ENCODE peak calls at places on chromosomes 11 and 22, in six cellular contexts. Y is mesendoderm, J is trophoblast cell, N is neuronal stem cell, F is IMR-90, L is H1. Z is an unnamed sample.

GRCh38 chr11:126129681-126130671 is 67.3 kb upstream of the CDON start:
- DNase-seq in Y (no peak), J (peak), N (no peak), F (peak), L (no peak), Z (peak)

GRCh38 chr11:71484248-71485062 is 31.5 kb downstream of the NADSYN1 start:
- DNase-seq in Y (no peak), J (no peak), N (no peak), F (no peak), L (no peak), Z (no peak)

GRCh38 chr11:126355324-126355925 is at the start of gene ST3GAL4:
- DNase-seq in Y (peak), J (peak), N (peak), F (peak), L (peak), Z (peak)

GRCh38 chr11:27319065-27319464 is 44.0 kb downstream of the CCDC34 start:
- DNase-seq in Y (peak), J (no peak), N (no peak), F (peak), L (no peak), Z (peak)

GRCh38 chr11:35622070-35622469 is 3.8 kb downstream of the FJX1 start:
- DNase-seq in Y (peak), J (peak), N (no peak), F (peak), L (no peak), Z (peak)

GRCh38 chr11:72525466-72525865 is 91.1 kb upstream of the CLPB start:
- DNase-seq in Y (peak), J (no peak), N (no peak), F (no peak), L (no peak), Z (no peak)

GRCh38 chr11:125165111-125165663 is 636 bp downstream of the PKNOX2 start:
- DNase-seq in Y (peak), J (peak), N (peak), F (peak), L (no peak), Z (peak)

GRCh38 chr11:93652161-93652597 is 9.3 kb upstream of the CEP295 start:
- DNase-seq in Y (peak), J (peak), N (peak), F (peak), L (no peak), Z (peak)

GRCh38 chr22:50573491-50574382 is 4.5 kb downstream of the CPT1B start:
- DNase-seq in Y (no peak), J (no peak), N (no peak), F (no peak), L (no peak), Z (no peak)

GRCh38 chr22:45491841-45492240 is 10.8 kb upstream of the FBLN1 start:
- DNase-seq in Y (no peak), J (peak), N (no peak), F (no peak), L (no peak), Z (peak)

GRCh38 chr11:113162590-113162961 is 151.8 kb upstream of the TTC12 start:
- DNase-seq in Y (no peak), J (peak), N (no peak), F (no peak), L (no peak), Z (no peak)

GRCh38 chr11:60155928-60156327 is 27.0 kb downstream of the MS4A6A start:
- DNase-seq in Y (peak), J (no peak), N (no peak), F (no peak), L (no peak), Z (no peak)

GRCh38 chr11:1129143-1129665 is 28.5 kb upstream of the MUC5AC start:
- DNase-seq in Y (no peak), J (no peak), N (no peak), F (no peak), L (no peak), Z (no peak)

GRCh38 chr11:8296872-8297271 is 33.2 kb upstream of the LMO1 start:
- DNase-seq in Y (no peak), J (no peak), N (no peak), F (no peak), L (no peak), Z (no peak)

GRCh38 chr11:40877256-40877655 is 582.2 kb downstream of the LRRC4C start:
- DNase-seq in Y (peak), J (peak), N (no peak), F (no peak), L (no peak), Z (no peak)

GRCh38 chr11:103585401-103585800 is 451.0 kb upstream of the DDI1 start:
- DNase-seq in Y (no peak), J (peak), N (no peak), F (no peak), L (no peak), Z (no peak)

GRCh38 chr11:128450882-128451647 is 136.3 kb downstream of the ETS1 start:
- DNase-seq in Y (no peak), J (no peak), N (no peak), F (no peak), L (no peak), Z (no peak)

GRCh38 chr11:46554205-46555162 is 39.3 kb downstream of the AMBRA1 start:
- DNase-seq in Y (peak), J (peak), N (no peak), F (peak), L (no peak), Z (peak)

GRCh38 chr11:69640260-69640994 is 529 bp upstream of the CCND1 start:
- DNase-seq in Y (no peak), J (no peak), N (no peak), F (no peak), L (no peak), Z (peak)

GRCh38 chr22:31929126-31929928 is 15.0 kb upstream of the YWHAH start:
- DNase-seq in Y (no peak), J (no peak), N (no peak), F (peak), L (no peak), Z (peak)

GRCh38 chr22:24200616-24201212 is 19.4 kb downstream of the SUSD2 start:
- DNase-seq in Y (peak), J (peak), N (no peak), F (peak), L (no peak), Z (peak)

GRCh38 chr11:11735586-11735985 is 106.2 kb upstream of the USP47 start:
- DNase-seq in Y (peak), J (no peak), N (no peak), F (no peak), L (peak), Z (no peak)

GRCh38 chr11:72072348-72072747 is 8.0 kb downstream of the NUMA1 start:
- DNase-seq in Y (peak), J (peak), N (no peak), F (peak), L (no peak), Z (peak)

GRCh38 chr11:9203715-9204311 is 61.3 kb downstream of the DENND5A start:
- DNase-seq in Y (peak), J (no peak), N (no peak), F (no peak), L (no peak), Z (no peak)

GRCh38 chr22:40728731-40729189 is 49.5 kb downstream of the MCHR1 start:
- DNase-seq in Y (peak), J (peak), N (no peak), F (no peak), L (no peak), Z (peak)

GRCh38 chr11:72758690-72759389 is 6.6 kb upstream of the ARAP1 start:
- DNase-seq in Y (no peak), J (peak), N (no peak), F (peak), L (no peak), Z (peak)

DNA sequence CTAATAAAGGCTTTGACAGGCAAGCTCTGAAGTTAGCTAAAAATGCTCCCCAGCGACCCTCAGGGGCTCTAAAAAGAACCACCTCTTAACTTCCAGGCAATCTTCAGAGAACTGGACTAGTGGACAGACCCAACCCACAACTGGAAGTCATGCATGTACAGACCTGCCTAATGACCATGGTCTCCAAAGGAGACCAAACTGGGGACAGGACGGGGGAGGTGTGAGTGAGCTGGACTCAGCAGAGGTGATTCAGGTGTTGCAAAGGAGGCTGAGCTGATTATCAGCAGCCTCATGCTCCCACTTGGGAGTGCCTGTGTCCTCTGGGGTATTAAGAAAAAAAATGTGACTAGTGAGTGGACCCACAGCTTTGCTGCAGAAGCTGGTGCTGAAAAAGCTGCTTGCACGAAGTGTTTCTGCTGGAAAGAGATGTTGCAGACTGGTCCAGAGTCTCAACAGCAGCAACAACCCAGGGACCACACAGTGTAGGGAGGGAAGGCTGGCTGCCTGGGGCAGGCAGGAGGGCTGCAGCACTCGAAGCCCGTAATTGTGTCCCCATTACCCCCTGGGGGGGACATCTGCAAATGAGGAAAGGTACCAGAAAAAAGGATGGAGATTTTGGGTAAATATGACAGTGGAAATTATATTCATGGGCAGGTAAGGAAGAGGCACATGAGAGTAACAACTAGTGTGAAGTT is 35.3 kb downstream of the PITPNB start:
- DNase-seq in Y (no peak), J (no peak), N (no peak), F (no peak), L (no peak), Z (no peak)
- H3K4me3 ChIP-seq in Y (no peak), J (no peak), N (no peak), F (no peak), L (no peak), Z (no peak)

GRCh38 chr11:95789506-95790122 is at the start of gene FAM76B:
- DNase-seq in Y (peak), J (peak), N (peak), F (peak), L (peak), Z (peak)
- H4K8ac ChIP-seq in Y (peak), J (peak), N (peak), F (peak), L (peak), Z (peak)

GRCh38 chr11:78349614-78350013 is 68.0 kb downstream of the GAB2 start:
- DNase-seq in Y (no peak), J (no peak), N (no peak), F (peak), L (no peak), Z (no peak)

GRCh38 chr11:78351979-78352731 is 65.5 kb downstream of the GAB2 start:
- DNase-seq in Y (peak), J (peak), N (no peak), F (no peak), L (no peak), Z (peak)

GRCh38 chr11:78351193-78351592 is 66.4 kb downstream of the GAB2 start:
- DNase-seq in Y (no peak), J (no peak), N (no peak), F (no peak), L (no peak), Z (no peak)

GRCh38 chr11:78350101-78350645 is 67.4 kb downstream of the GAB2 start:
- DNase-seq in Y (peak), J (no peak), N (no peak), F (peak), L (no peak), Z (peak)

GRCh38 chr11:78350646-78351165 is 66.9 kb downstream of the GAB2 start:
- DNase-seq in Y (no peak), J (peak), N (no peak), F (peak), L (no peak), Z (peak)
- H3K4me3 ChIP-seq in Y (no peak), J (no peak), N (peak), F (peak), L (no peak), Z (no peak)

GRCh38 chr11:45483361-45483760 is 182.1 kb downstream of the CHST1 start:
- DNase-seq in Y (no peak), J (no peak), N (no peak), F (no peak), L (no peak), Z (no peak)

GRCh38 chr11:45484326-45484725 is 181.1 kb downstream of the CHST1 start:
- DNase-seq in Y (peak), J (no peak), N (no peak), F (no peak), L (no peak), Z (no peak)

GRCh38 chr11:45482331-45482730 is 183.1 kb downstream of the CHST1 start:
- DNase-seq in Y (no peak), J (no peak), N (no peak), F (no peak), L (no peak), Z (no peak)

GRCh38 chr11:45486461-45486860 is 179.0 kb downstream of the CHST1 start:
- DNase-seq in Y (no peak), J (no peak), N (no peak), F (no peak), L (no peak), Z (no peak)

DNA sequence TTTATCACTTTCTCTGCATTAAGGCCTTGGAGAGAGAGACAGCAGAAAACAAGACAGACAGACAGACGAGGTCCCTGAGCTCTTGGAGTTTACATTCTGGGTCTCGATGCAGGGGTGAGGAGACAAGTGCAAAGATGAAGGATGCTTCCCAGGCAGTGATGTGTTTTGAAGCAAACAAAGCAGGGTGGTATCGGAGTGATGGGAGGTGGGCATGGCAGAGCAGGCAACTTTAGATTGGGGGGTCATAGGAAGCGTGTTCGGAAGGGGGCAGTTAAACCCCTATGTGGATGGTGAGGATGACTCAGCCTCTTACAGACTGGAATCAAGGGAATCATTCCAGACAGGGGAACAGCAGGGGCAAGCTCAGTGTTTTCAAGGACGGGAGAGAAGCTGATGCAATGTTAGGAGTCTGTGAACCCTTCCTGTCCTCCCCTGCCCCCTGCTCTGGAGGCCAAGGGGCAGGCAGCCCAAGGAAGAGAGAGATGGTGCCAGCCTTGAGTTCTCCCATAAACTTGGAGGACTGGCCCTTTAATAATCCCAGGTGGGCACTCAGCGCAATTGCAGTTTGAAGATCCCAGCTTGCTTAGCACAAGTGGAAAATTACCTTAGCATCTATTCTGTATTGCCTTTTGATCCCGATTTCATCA is 180.2 kb downstream of the CHST1 start:
- DNase-seq in Y (peak), J (no peak), N (no peak), F (no peak), L (no peak), Z (no peak)
- H4K8ac ChIP-seq in Y (no peak), J (no peak), N (no peak), F (no peak), L (peak), Z (no peak)

DNA sequence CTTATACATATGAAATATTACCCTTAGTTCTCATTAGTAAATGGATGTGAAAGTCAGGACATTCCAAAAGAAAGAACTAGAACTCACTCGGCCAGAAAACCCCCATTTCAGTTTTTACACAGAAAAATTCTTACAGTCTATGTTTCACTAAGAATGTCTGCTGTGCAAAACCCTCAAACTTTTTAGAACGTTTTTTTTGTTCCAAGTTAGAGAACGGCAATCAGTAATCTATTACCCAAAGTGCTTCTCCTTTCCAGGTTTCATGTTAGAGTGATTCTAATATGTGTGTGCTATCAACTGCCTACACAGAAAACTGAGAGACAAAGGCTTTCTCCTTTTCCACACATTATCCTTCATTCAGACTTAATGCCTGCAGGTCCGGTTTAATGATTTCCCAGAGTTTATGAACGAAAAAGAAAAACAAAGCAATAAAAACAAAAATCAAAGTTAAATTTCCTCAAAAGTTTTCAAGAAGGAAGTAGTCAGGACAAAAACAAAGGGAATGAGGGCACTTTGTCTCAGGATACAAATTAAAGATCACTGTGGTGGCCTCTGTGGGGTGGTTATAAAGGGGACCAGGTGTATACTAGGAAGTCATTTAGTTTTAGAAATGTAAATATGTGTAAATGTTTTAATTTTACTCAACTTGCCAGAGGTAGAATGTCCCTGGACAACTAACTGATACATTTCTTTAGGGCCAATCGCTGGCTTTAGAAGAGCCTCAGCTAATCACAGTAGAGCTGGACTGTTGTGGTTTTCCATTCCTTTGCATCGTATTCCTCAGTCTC is 11.4 kb upstream of the SESN3 start:
- DNase-seq in Y (no peak), J (no peak), N (no peak), F (no peak), L (no peak), Z (no peak)
- H3K4me3 ChIP-seq in Y (no peak), J (no peak), N (no peak), F (no peak), L (no peak), Z (peak)

GRCh38 chr11:45393826-45394225 is 107.7 kb upstream of the SYT13 start:
- DNase-seq in Y (no peak), J (no peak), N (no peak), F (no peak), L (no peak), Z (no peak)

GRCh38 chr11:45394294-45395085 is 108.3 kb upstream of the SYT13 start:
- DNase-seq in Y (no peak), J (no peak), N (no peak), F (no peak), L (no peak), Z (no peak)

GRCh38 chr11:45392621-45393183 is 106.6 kb upstream of the SYT13 start:
- DNase-seq in Y (no peak), J (no peak), N (no peak), F (no peak), L (no peak), Z (peak)

GRCh38 chr11:45393334-45393733 is 107.2 kb upstream of the SYT13 start:
- DNase-seq in Y (no peak), J (no peak), N (no peak), F (no peak), L (no peak), Z (no peak)

DNA sequence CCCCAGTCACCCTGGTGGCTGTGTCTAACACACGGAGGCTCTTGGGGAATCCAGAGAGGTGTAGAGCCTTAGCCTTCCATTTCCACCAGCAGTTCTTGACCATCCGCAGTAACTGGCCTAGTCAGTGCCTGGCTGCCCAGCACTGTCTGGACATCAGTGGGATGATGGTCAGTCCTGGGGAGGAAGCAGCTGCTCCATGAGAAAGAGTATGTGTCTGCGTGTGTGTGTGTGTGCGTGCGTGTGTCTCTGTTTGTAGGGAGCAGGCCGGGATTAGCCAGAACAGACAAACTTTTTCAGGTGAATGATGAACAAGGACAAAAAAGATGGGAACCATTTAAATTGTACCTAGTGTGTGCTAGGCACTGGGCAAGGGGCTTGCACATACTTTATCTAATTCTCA is 109.3 kb upstream of the SYT13 start:
- DNase-seq in Y (no peak), J (no peak), N (no peak), F (no peak), L (no peak), Z (no peak)
- H4K8ac ChIP-seq in Y (no peak), J (no peak), N (no peak), F (no peak), L (no peak), Z (no peak)

GRCh38 chr11:57777969-57778317 is 16.3 kb downstream of the CTNND1 start:
- DNase-seq in Y (peak), J (no peak), N (no peak), F (no peak), L (no peak), Z (no peak)
- H3K4me3 ChIP-seq in Y (no peak), J (no peak), N (peak), F (peak), L (peak), Z (peak)